ENCODE peak calls at places on chromosomes 1 and 21, in four cellular contexts. One of them, this sample, is unnamed.
A peak's percentile ranks its signal among the peaks of the same experiment; 100 is the strongest.

GRCh38 chr1:40708750-40709099 is 17.2 kb downstream of the NFYC start:
- DNase-seq in HepG2: peak; percentile 77
- DNase-seq in GM12878: no peak
- DNase-seq in K562: peak; percentile 91
- DNase-seq in this sample: no peak

GRCh38 chr1:67780637-67781036 is 52.6 kb downstream of the GNG12 start:
- DNase-seq in HepG2: no peak
- DNase-seq in GM12878: no peak
- DNase-seq in K562: no peak
- DNase-seq in this sample: no peak

GRCh38 chr1:161382214-161383019 is 14.7 kb upstream of the CFAP126 start:
- DNase-seq in HepG2: peak; percentile 48
- DNase-seq in GM12878: no peak
- DNase-seq in K562: peak; percentile 49
- DNase-seq in this sample: no peak

GRCh38 chr21:21175798-21176334 is 177.7 kb downstream of the NCAM2 start:
- DNase-seq in HepG2: no peak
- DNase-seq in GM12878: no peak
- DNase-seq in K562: no peak
- DNase-seq in this sample: no peak

GRCh38 chr1:208163542-208163941 is 80.6 kb downstream of the PLXNA2 start:
- DNase-seq in HepG2: peak; percentile 80
- DNase-seq in GM12878: no peak
- DNase-seq in K562: no peak
- DNase-seq in this sample: no peak

GRCh38 chr1:235266325-235266724 is 61.7 kb downstream of the ARID4B start:
- DNase-seq in HepG2: no peak
- DNase-seq in GM12878: no peak
- DNase-seq in K562: no peak
- DNase-seq in this sample: no peak

GRCh38 chr21:34154878-34155277 is 81.5 kb downstream of the MRPS6 start:
- DNase-seq in HepG2: no peak
- DNase-seq in GM12878: no peak
- DNase-seq in K562: no peak
- DNase-seq in this sample: no peak

GRCh38 chr1:218656301-218657037 is 311.3 kb downstream of the TGFB2 start:
- DNase-seq in HepG2: no peak
- DNase-seq in GM12878: no peak
- DNase-seq in K562: no peak
- DNase-seq in this sample: no peak

GRCh38 chr1:59827055-59827643 is 12.4 kb downstream of the HOOK1 start:
- DNase-seq in HepG2: no peak
- DNase-seq in GM12878: no peak
- DNase-seq in K562: no peak
- DNase-seq in this sample: no peak

GRCh38 chr1:58246549-58246948 is 300.0 kb downstream of the OMA1 start:
- DNase-seq in HepG2: no peak
- DNase-seq in GM12878: no peak
- DNase-seq in K562: no peak
- DNase-seq in this sample: no peak

GRCh38 chr1:87799451-87799850 is 470.8 kb downstream of the LMO4 start:
- DNase-seq in HepG2: no peak
- DNase-seq in GM12878: no peak
- DNase-seq in K562: no peak
- DNase-seq in this sample: no peak

GRCh38 chr1:224256642-224257041 is 73.3 kb downstream of the NVL start:
- DNase-seq in HepG2: no peak
- DNase-seq in GM12878: no peak
- DNase-seq in K562: no peak
- DNase-seq in this sample: no peak

DNA sequence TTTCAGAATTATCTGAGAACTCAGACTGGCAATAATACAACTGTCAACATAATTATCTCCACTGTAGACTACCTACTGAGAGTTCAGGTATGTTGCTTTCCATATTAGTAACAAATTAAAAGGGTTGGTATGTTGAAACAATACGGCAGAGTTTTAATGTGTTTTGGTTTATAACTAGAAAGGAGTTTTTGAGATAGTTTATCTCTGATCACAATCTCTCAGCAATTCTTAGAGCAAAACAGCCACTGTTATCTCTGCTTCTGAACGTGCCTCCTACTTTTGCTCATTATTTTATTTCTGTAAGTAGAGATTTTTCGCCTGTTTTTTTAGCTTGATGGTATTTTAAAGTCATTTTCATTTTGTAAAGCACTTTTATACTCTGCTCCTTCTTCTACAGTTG is 118.7 kb downstream of the ZP4 start:
- DNase-seq in HepG2: no peak
- DNase-seq in GM12878: no peak
- DNase-seq in K562: no peak
- DNase-seq in this sample: no peak
- TF ChIP-seq TCF7 in HepG2: no peak
- TF ChIP-seq TCF7 in GM12878: no peak
- TF ChIP-seq TCF7 in K562: no peak
- TF ChIP-seq TCF7 in this sample: no peak

GRCh38 chr1:157673008-157673407 is 27.6 kb downstream of the FCRL3 start:
- DNase-seq in HepG2: no peak
- DNase-seq in GM12878: no peak
- DNase-seq in K562: no peak
- DNase-seq in this sample: no peak

GRCh38 chr1:157682710-157683437 is 17.7 kb downstream of the FCRL3 start:
- DNase-seq in HepG2: no peak
- DNase-seq in GM12878: no peak
- DNase-seq in K562: no peak
- DNase-seq in this sample: no peak

DNA sequence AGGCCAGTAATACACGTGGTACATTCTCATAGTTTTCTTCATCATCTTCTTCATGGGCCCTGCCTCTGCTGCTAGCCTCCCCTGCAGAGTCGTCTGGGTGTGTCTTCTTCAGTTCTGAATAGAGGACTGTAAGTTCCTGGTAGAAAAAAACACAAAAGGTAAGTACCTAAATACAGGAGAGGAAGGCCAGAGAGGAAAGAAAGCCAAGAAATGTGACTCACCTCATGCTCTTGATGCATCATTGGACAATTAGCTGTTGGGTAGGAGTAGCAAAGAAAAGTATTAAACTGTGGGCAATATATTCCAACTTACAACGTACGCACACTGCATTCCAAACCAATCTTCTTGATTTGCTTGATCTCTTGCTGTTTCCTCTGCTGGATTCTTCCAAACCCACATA is 21.8 kb downstream of the FCRL3 start:
- DNase-seq in HepG2: no peak
- DNase-seq in GM12878: no peak
- DNase-seq in K562: no peak
- DNase-seq in this sample: no peak
- TF ChIP-seq TCF7 in HepG2: no peak
- TF ChIP-seq TCF7 in GM12878: no peak
- TF ChIP-seq TCF7 in K562: no peak
- TF ChIP-seq TCF7 in this sample: no peak

DNA sequence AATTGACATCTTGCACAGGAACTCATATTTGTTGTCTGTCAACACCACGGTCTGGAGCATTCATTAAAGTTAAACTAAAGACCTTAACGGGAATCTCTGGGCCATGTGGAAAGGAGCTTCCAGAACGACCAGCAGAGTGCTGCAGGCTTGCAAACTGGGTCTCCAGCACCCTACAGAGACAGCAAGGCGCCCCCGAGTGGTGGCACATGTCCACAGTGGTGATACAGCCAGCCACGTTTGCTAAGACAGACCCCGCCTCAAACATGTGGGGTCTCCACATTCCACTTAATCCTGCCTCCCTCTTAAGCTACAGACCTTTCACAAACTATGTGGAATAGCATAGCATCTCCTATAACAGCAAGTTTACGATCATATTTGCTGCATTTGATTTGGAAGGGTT is 96.5 kb upstream of the BACE2 start:
- DNase-seq in HepG2: no peak
- DNase-seq in GM12878: no peak
- DNase-seq in K562: no peak
- DNase-seq in this sample: peak; percentile 76
- TF ChIP-seq TCF7 in HepG2: no peak
- TF ChIP-seq TCF7 in GM12878: no peak
- TF ChIP-seq TCF7 in K562: no peak
- TF ChIP-seq TCF7 in this sample: no peak

DNA sequence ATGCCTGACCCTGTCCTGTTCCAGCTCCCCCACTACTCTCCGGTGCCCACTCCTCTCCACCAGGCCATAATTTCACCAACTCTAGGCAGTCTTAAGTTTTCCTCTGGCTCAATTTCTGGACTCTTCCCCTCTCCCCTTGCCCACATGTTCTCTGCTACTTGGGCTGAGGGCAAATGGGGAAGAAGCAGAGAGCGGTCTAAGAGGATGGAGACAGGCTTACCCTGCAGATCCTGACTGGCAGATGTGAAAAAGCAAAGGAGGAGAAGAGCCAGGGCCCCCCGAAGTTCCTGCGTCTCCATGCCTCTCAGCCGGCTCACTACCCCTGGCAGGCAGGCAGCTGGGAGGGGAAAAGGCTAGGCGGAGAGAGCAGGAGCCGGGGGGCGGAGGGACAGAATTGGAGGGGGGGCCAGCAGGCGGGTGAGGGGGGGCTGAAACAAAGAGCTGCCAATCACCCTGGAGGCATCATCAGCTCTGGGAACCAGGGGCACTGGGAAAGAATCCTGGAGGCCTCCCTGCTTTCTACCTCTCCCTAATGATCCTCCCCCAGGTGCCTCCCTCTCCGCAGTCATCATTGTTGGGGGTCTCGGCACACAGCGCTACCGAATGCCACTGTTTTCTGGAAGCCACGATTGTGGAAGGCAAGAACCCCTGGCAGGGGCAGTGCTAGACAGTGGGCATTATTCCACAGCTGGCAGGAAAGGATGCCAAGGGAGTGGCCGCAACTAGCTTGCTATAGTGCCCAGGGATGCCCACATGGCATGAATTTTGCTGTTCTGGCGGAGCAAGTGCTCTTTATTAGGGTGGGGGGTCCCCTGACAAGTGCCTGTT is at the start of gene THBS3:
- DNase-seq in HepG2: no peak
- DNase-seq in GM12878: no peak
- DNase-seq in K562: no peak
- DNase-seq in this sample: no peak
- TF ChIP-seq TCF7 in HepG2: no peak
- TF ChIP-seq TCF7 in GM12878: no peak
- TF ChIP-seq TCF7 in K562: no peak
- TF ChIP-seq TCF7 in this sample: no peak

This sample was measured in WTC11.